ENCODE peak calls at places on chromosomes 2 and 18, in four cellular contexts. T is H1, E is H9, F is neuronal stem cell. G is an unnamed sample.

GRCh38 chr2:239985356-239985755 is 39.8 kb downstream of the NDUFA10 start:
- DNase-seq in F (no peak), E (no peak), T (no peak), G (no peak)

GRCh38 chr2:57343391-57344006 is 703.1 kb upstream of the VRK2 start:
- DNase-seq in E (no peak), T (no peak), F (no peak), G (no peak)

GRCh38 chr2:195408196-195408595 is 248.8 kb upstream of the SLC39A10 start:
- DNase-seq in E (no peak), T (no peak), F (no peak), G (no peak)

GRCh38 chr2:146124741-146125140 is 1604.8 kb upstream of the ZEB2 start:
- DNase-seq in F (no peak), E (no peak), T (no peak), G (peak)

GRCh38 chr2:3470166-3470651 is 49.1 kb downstream of the ADI1 start:
- DNase-seq in T (no peak), F (no peak), E (no peak), G (peak)

GRCh38 chr2:11187733-11188132 is 32.5 kb downstream of the SLC66A3 start:
- DNase-seq in T (no peak), E (no peak), F (no peak), G (no peak)

GRCh38 chr2:133848111-133848649 is 279.9 kb upstream of the NCKAP5 start:
- DNase-seq in E (no peak), T (no peak), F (no peak), G (no peak)

GRCh38 chr2:121890041-121890440 is 134.6 kb downstream of the TSN start:
- DNase-seq in F (no peak), T (no peak), E (no peak), G (no peak)

GRCh38 chr2:40371525-40372277 is 80.2 kb downstream of the SLC8A1 start:
- DNase-seq in F (peak), T (no peak), E (peak), G (peak)

GRCh38 chr2:191927991-191928390 is 81.1 kb upstream of the CAVIN2 start:
- DNase-seq in F (no peak), T (no peak), E (no peak), G (peak)

GRCh38 chr2:126837926-126838717 is 60.6 kb upstream of the TEX51 start:
- DNase-seq in T (no peak), F (no peak), E (no peak), G (no peak)

GRCh38 chr2:231883468-231883881 is 42.7 kb downstream of the NPPC start:
- DNase-seq in F (no peak), T (no peak), E (no peak), G (peak)

GRCh38 chr18:3593381-3593903 is 143.5 kb downstream of the TGIF1 start:
- DNase-seq in F (peak), E (no peak), T (no peak), G (peak)

GRCh38 chr18:53819174-53819573 is 405.3 kb downstream of the MBD2 start:
- DNase-seq in E (no peak), T (no peak), F (no peak), G (no peak)

GRCh38 chr18:55927831-55928230 is 339.8 kb upstream of the TCF4 start:
- DNase-seq in T (no peak), E (no peak), F (no peak), G (no peak)

GRCh38 chr2:106057206-106057605 is 136.9 kb downstream of the UXS1 start:
- DNase-seq in E (no peak), F (no peak), T (no peak), G (no peak)

GRCh38 chr2:191899442-191899841 is 52.6 kb upstream of the CAVIN2 start:
- DNase-seq in T (no peak), F (no peak), E (no peak), G (peak)

GRCh38 chr2:191217580-191217979 is 27.6 kb upstream of the MYO1B start:
- DNase-seq in T (no peak), F (no peak), E (no peak), G (peak)

GRCh38 chr2:233363744-233364235 is 9.5 kb downstream of the DGKD start:
- DNase-seq in E (no peak), T (no peak), F (no peak), G (no peak)

GRCh38 chr2:109005686-109006204 is 16.7 kb upstream of the EDAR start:
- DNase-seq in E (no peak), T (no peak), F (no peak), G (no peak)

GRCh38 chr2:102753563-102754159 is 8.2 kb upstream of the TMEM182 start:
- DNase-seq in F (peak), E (no peak), T (no peak), G (peak)

GRCh38 chr18:62710417-62710816 is 4.9 kb upstream of the PHLPP1 start:
- DNase-seq in T (no peak), F (no peak), E (no peak), G (no peak)

GRCh38 chr2:60586081-60586480 is 32.6 kb upstream of the BCL11A start:
- DNase-seq in T (peak), E (no peak), F (no peak), G (no peak)

GRCh38 chr2:55962910-55963309 is 39.3 kb upstream of the EFEMP1 start:
- DNase-seq in F (no peak), E (no peak), T (no peak), G (no peak)

GRCh38 chr2:171432969-171433762 is 624 bp downstream of the METTL8 start:
- DNase-seq in F (no peak), T (no peak), E (peak), G (peak)

GRCh38 chr2:70907130-70907756 is 28.5 kb upstream of the ATP6V1B1 start:
- DNase-seq in T (peak), E (no peak), F (no peak), G (peak)

GRCh38 chr2:218694405-218695145 is 16.1 kb upstream of the TTLL4 start:
- DNase-seq in E (no peak), T (no peak), F (peak), G (peak)

GRCh38 chr18:12474876-12475275 is 67.1 kb downstream of the PRELID3A start:
- DNase-seq in T (no peak), F (no peak), E (no peak), G (peak)

GRCh38 chr18:32552421-32553030 is 81.8 kb upstream of the GAREM1 start:
- DNase-seq in F (no peak), E (peak), T (peak), G (peak)

GRCh38 chr2:64296150-64296500 is 151.9 kb upstream of the PELI1 start:
- DNase-seq in F (no peak), E (no peak), T (no peak), G (no peak)

GRCh38 chr2:20366672-20367116 is 16.1 kb upstream of the PUM2 start:
- DNase-seq in E (no peak), T (no peak), F (no peak), G (no peak)

GRCh38 chr18:49597556-49597955 is 35.7 kb downstream of the LIPG start:
- DNase-seq in E (no peak), T (no peak), F (no peak), G (no peak)

GRCh38 chr18:39453882-39454281 is 1888.3 kb upstream of the CELF4 start:
- DNase-seq in E (no peak), T (no peak), F (no peak), G (peak)

GRCh38 chr2:70935468-70936164 is at the start of gene ATP6V1B1:
- DNase-seq in T (peak), F (no peak), E (peak), G (no peak)

GRCh38 chr2:1192121-1192520 is 221.1 kb upstream of the TPO start:
- DNase-seq in F (no peak), T (no peak), E (no peak), G (no peak)

GRCh38 chr2:137888845-137889244 is 75.4 kb upstream of the HNMT start:
- DNase-seq in F (peak), T (peak), E (peak), G (peak)

GRCh38 chr2:204695506-204695905 is 150.2 kb downstream of the PARD3B start:
- DNase-seq in F (no peak), T (no peak), E (no peak), G (no peak)

GRCh38 chr2:237309011-237309410 is 105.0 kb downstream of the COL6A3 start:
- DNase-seq in E (no peak), F (no peak), T (no peak), G (no peak)
- H2BK12ac ChIP-seq in E (no peak), F (no peak), T (no peak), G (no peak)

DNA sequence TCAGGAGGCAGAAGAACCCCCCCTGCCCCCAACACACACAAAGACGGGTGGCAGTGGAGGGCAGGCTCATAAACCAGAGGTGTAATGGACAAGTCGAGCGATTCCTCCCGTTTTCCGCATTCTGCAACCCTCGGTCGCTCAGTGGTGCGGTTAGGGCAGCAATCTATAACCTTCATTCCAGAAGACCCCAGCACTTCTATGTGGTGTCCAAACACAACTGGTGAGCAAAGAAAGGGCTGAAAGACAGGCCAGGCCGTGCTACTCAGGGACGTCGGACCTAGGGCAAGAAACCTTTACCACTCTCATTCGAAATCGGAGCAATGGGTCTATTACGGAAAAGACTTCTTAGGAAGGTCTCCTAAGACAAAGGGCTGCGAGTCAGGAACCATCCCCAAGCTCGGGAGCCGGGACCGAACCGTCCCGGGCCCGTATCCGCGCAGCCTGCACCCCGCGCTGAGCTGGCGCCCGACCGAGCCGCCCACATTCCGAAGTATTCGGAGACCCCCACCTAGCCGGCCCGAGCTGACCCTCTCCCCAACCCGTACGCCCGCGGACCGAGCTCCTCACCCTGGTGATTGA is 568 bp downstream of the ARL5A start:
- DNase-seq in E (peak), F (peak), T (no peak), G (peak)
- H2BK12ac ChIP-seq in E (no peak), F (no peak), T (no peak), G (no peak)

GRCh38 chr18:67818432-67818831 is 301.9 kb upstream of the DSEL start:
- DNase-seq in T (no peak), F (no peak), E (no peak), G (no peak)
- H2BK12ac ChIP-seq in T (no peak), F (no peak), E (no peak), G (no peak)

GRCh38 chr2:80515961-80516360 is 211.4 kb upstream of the LRRTM1 start:
- DNase-seq in F (no peak), E (no peak), T (no peak), G (no peak)

GRCh38 chr2:80525152-80525551 is 220.6 kb upstream of the LRRTM1 start:
- DNase-seq in F (no peak), T (no peak), E (no peak), G (no peak)

GRCh38 chr2:80519699-80520291 is 215.2 kb upstream of the LRRTM1 start:
- DNase-seq in F (no peak), T (no peak), E (no peak), G (no peak)

GRCh38 chr2:80517301-80517700 is 212.7 kb upstream of the LRRTM1 start:
- DNase-seq in E (no peak), T (no peak), F (no peak), G (peak)

GRCh38 chr2:80519121-80519643 is 214.6 kb upstream of the LRRTM1 start:
- DNase-seq in T (no peak), E (no peak), F (no peak), G (no peak)
- H2BK12ac ChIP-seq in T (no peak), E (no peak), F (no peak), G (no peak)

DNA sequence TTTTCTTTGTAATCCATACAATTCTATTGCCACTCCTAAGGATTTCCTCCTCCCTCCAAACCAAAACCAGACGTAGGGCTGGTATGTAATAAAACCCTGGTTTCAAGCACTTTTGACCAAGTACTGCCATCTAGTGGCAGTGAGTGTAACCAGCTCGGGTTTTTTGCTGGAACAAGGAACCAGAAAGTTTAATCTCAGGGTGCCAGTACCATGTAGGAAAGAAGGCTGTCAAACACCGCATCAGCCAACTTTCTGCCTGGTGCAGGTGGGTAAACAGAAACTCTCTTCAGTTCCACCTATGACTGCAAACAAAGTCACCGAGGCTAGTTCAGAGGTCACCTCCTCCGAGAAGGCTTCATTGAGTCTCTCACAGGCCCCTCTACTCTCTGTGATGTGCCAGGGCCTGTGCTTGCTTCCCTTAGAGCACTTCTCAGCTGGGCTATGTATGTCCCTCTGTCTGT is 10.2 kb upstream of the THNSL2 start:
- DNase-seq in E (peak), F (peak), T (no peak), G (peak)
- H2BK12ac ChIP-seq in E (no peak), F (no peak), T (no peak), G (no peak)

GRCh38 chr2:128457006-128457604 is 138.4 kb upstream of the HS6ST1 start:
- DNase-seq in T (no peak), F (no peak), E (peak), G (no peak)
- H2BK12ac ChIP-seq in T (peak), F (no peak), E (no peak), G (no peak)